ENCODE peak calls at places on chromosomes 4 and X, in eight cellular contexts. T is fibroblast of mammary gland, N is pancreas, P is neural crest cell, J is fibroblast of pulmonary artery, G is AG09309, Y is nephron progenitor cell, M is A549. F is an unnamed sample.

GRCh38 chr4:59655996-59656395 is 1544.1 kb upstream of the ADGRL3 start:
- DNase-seq in Y (no peak), G (no peak), T (no peak), M (no peak), N (no peak), P (no peak), J (no peak), F (no peak)

GRCh38 chr4:6032249-6033244 is 14.3 kb upstream of the C4orf50 start:
- DNase-seq in T (no peak), M (no peak), N (no peak), P (no peak), Y (no peak), J (no peak), G (no peak), F (no peak)

GRCh38 chr4:72631296-72631695 is 62.3 kb upstream of the ADAMTS3 start:
- DNase-seq in P (no peak), Y (no peak), G (peak), T (peak), M (no peak), N (no peak), J (peak), F (no peak)

GRCh38 chrX:99820197-99820596 is 589.9 kb downstream of the PCDH19 start:
- DNase-seq in J (no peak), N (no peak), P (no peak), T (no peak), M (no peak), Y (no peak), G (no peak), F (no peak)

GRCh38 chr4:13302876-13303275 is 181.3 kb downstream of the RAB28 start:
- DNase-seq in T (peak), N (no peak), J (no peak), P (no peak), M (no peak), G (no peak), Y (no peak), F (no peak)

GRCh38 chr4:62816566-62816965 is 1592.7 kb downstream of the TECRL start:
- DNase-seq in G (no peak), N (peak), Y (no peak), J (no peak), M (no peak), P (no peak), T (no peak), F (no peak)

GRCh38 chr4:82372502-82372873 is 1.3 kb downstream of the HNRNPD start:
- DNase-seq in J (no peak), P (peak), M (no peak), T (peak), Y (peak), G (no peak), N (peak), F (no peak)

GRCh38 chrX:120660638-120661037 is 30.8 kb upstream of the C1GALT1C1 start:
- DNase-seq in P (no peak), N (no peak), Y (no peak), J (no peak), T (no peak), G (no peak), M (no peak), F (no peak)

GRCh38 chr4:156779774-156780173 is 191.8 kb downstream of the PDGFC start:
- DNase-seq in T (peak), N (no peak), G (no peak), Y (no peak), P (no peak), J (peak), M (no peak), F (no peak)

DNA sequence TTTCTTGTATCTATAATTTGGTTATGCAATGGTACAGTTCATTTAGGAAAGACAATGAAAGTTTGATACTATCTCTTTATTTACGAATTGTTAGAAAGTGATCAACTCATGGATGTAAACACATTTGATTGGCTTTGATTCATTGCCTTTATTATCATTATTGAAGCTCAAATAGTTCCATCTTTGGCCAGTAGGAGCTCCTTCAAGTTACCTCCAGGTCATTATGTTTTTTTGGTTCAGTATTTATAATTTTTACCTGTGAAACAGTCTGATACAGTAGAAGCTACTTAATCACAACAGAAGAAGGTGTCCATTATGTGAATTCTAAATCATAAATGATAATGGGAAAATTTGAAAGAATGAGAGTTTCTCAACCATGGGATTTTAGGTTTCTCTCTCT is 12.4 kb downstream of the NPY5R start:
- DNase-seq in Y (no peak), M (no peak), G (no peak), T (no peak), N (no peak), P (no peak), J (no peak), F (no peak)
- TF ChIP-seq CTCF in Y (no peak), M (no peak), G (no peak), T (no peak), N (no peak), P (peak), J (no peak), F (peak)

DNA sequence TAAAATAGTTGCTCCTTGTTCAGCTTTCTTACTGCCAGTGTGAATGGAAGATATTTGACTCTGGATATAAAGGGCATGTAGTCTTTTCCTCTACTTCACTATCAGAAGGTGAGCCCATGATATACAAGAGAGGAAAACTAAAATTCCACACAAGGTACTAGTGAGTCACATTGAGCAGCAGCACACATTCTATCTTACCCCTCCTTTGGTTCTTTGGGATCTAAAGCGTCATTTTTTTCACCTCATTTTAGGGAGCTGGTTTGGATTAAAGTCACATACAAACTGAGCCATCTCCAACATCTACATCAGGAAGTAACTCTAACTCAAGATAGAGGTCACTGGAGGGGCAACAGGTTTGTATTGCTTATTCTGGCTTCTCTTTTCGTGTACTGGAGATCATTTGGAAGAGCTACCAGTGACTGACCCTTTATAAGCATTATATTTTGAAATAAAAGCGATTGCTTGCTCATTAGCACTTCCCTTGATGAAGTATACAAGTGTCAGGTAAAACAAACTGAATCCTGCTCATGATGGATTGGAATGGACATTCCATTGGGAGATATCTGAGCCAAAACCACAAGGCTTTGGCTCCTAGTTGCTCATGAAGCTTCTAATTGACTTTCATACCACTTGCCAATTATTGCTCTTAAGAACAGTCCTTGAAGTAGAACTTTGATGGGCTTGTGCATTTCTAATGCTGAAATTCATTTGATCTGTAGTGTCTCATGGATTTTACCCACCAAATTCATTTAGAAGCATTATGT is 124.1 kb downstream of the SPCS3 start:
- DNase-seq in T (peak), G (peak), Y (no peak), P (no peak), N (no peak), M (no peak), J (peak), F (no peak)
- TF ChIP-seq CTCF in T (no peak), G (no peak), Y (no peak), P (no peak), N (no peak), M (no peak), J (no peak), F (no peak)

GRCh38 chr4:7877131-7877530 is 62.5 kb downstream of the AFAP1 start:
- DNase-seq in Y (no peak), G (no peak), P (no peak), M (no peak), J (no peak), N (no peak), T (no peak), F (no peak)
- TF ChIP-seq CTCF in Y (no peak), G (no peak), P (no peak), M (no peak), J (no peak), N (no peak), T (no peak), F (no peak)

GRCh38 chrX:130834830-130835229 is 68.2 kb downstream of the ENOX2 start:
- DNase-seq in M (no peak), P (no peak), G (no peak), Y (no peak), T (no peak), J (no peak), N (no peak), F (no peak)

GRCh38 chrX:130836447-130836846 is 66.6 kb downstream of the ENOX2 start:
- DNase-seq in G (no peak), P (no peak), T (no peak), J (peak), N (no peak), Y (no peak), M (no peak), F (no peak)

GRCh38 chrX:130840345-130840744 is 62.7 kb downstream of the ENOX2 start:
- DNase-seq in T (no peak), Y (no peak), M (no peak), N (no peak), P (no peak), J (no peak), G (no peak), F (no peak)
- TF ChIP-seq CTCF in T (no peak), Y (no peak), M (no peak), N (no peak), P (no peak), J (no peak), G (no peak), F (no peak)

GRCh38 chrX:116961872-116962582 is 499.3 kb upstream of the CT83 start:
- DNase-seq in J (no peak), M (no peak), T (peak), P (no peak), N (no peak), G (no peak), Y (peak), F (no peak)
- TF ChIP-seq CTCF in J (no peak), M (no peak), T (peak), P (peak), N (no peak), G (peak), Y (peak), F (no peak)

F was measured in mesothelial cell of epicardium.